ENCODE peak calls at places on chromosomes 1 and 21, in six cellular contexts. One of them, this sample, is unnamed.
A peak's percentile ranks its signal among the peaks of the same experiment; 100 is the strongest.

GRCh38 chr1:159598196-159598595 is 10.6 kb downstream of the APCS start:
- DNase-seq in mesenchymal stem cell: peak; percentile 37
- DNase-seq in H1: no peak
- DNase-seq in IMR-90: peak; percentile 85
- DNase-seq in mesendoderm: peak; percentile 94
- DNase-seq in trophoblast cell: peak; percentile 92
- DNase-seq in this sample: no peak

GRCh38 chr1:9039761-9040658 is 13.8 kb upstream of the SLC2A7 start:
- DNase-seq in mesenchymal stem cell: no peak
- DNase-seq in H1: no peak
- DNase-seq in IMR-90: no peak
- DNase-seq in mesendoderm: no peak
- DNase-seq in trophoblast cell: no peak
- DNase-seq in this sample: no peak

GRCh38 chr21:33541105-33541711 is 709 bp downstream of the GART start:
- DNase-seq in mesenchymal stem cell: peak; percentile 63
- DNase-seq in H1: no peak
- DNase-seq in IMR-90: peak; percentile 39
- DNase-seq in mesendoderm: peak; percentile 52
- DNase-seq in trophoblast cell: no peak
- DNase-seq in this sample: no peak

GRCh38 chr1:34987018-34987417 is 1.9 kb upstream of the TMEM35B start:
- DNase-seq in mesenchymal stem cell: no peak
- DNase-seq in H1: no peak
- DNase-seq in IMR-90: peak; percentile 34
- DNase-seq in mesendoderm: no peak
- DNase-seq in trophoblast cell: no peak
- DNase-seq in this sample: no peak

GRCh38 chr21:45461369-45461750 is 56.4 kb downstream of the COL18A1 start:
- DNase-seq in mesenchymal stem cell: peak; percentile 20
- DNase-seq in H1: no peak
- DNase-seq in IMR-90: no peak
- DNase-seq in mesendoderm: no peak
- DNase-seq in trophoblast cell: no peak
- DNase-seq in this sample: no peak

GRCh38 chr21:31781737-31782136 is 49.8 kb upstream of the SCAF4 start:
- DNase-seq in mesenchymal stem cell: peak; percentile 7
- DNase-seq in H1: no peak
- DNase-seq in IMR-90: peak; percentile 53
- DNase-seq in mesendoderm: no peak
- DNase-seq in trophoblast cell: no peak
- DNase-seq in this sample: no peak

GRCh38 chr1:201566933-201567801 is 28.2 kb downstream of the NAV1 start:
- DNase-seq in mesenchymal stem cell: no peak
- DNase-seq in H1: no peak
- DNase-seq in IMR-90: no peak
- DNase-seq in mesendoderm: no peak
- DNase-seq in trophoblast cell: no peak
- DNase-seq in this sample: no peak

GRCh38 chr1:154327466-154328317 is 2.4 kb downstream of the ATP8B2 start:
- DNase-seq in mesenchymal stem cell: no peak
- DNase-seq in H1: no peak
- DNase-seq in IMR-90: no peak
- DNase-seq in mesendoderm: peak; percentile 8
- DNase-seq in trophoblast cell: no peak
- DNase-seq in this sample: no peak

GRCh38 chr1:38677756-38678155 is 181.8 kb downstream of the RRAGC start:
- DNase-seq in mesenchymal stem cell: no peak
- DNase-seq in H1: no peak
- DNase-seq in IMR-90: no peak
- DNase-seq in mesendoderm: no peak
- DNase-seq in trophoblast cell: no peak
- DNase-seq in this sample: no peak

GRCh38 chr1:164689672-164690655 is 131.0 kb downstream of the PBX1 start:
- DNase-seq in mesenchymal stem cell: no peak
- DNase-seq in H1: no peak
- DNase-seq in IMR-90: no peak
- DNase-seq in mesendoderm: peak; percentile 88
- DNase-seq in trophoblast cell: no peak
- DNase-seq in this sample: no peak

GRCh38 chr1:64744492-64745180 is at the start of gene RAVER2:
- DNase-seq in mesenchymal stem cell: peak; percentile 75
- DNase-seq in H1: no peak
- DNase-seq in IMR-90: peak; percentile 49
- DNase-seq in mesendoderm: peak; percentile 86
- DNase-seq in trophoblast cell: no peak
- DNase-seq in this sample: peak; percentile 78

GRCh38 chr1:109784551-109785252 is 21.0 kb upstream of the EPS8L3 start:
- DNase-seq in mesenchymal stem cell: no peak
- DNase-seq in H1: no peak
- DNase-seq in IMR-90: no peak
- DNase-seq in mesendoderm: no peak
- DNase-seq in trophoblast cell: no peak
- DNase-seq in this sample: no peak

GRCh38 chr1:206736878-206737728 is 33.5 kb upstream of the IL19 start:
- DNase-seq in mesenchymal stem cell: no peak
- DNase-seq in H1: no peak
- DNase-seq in IMR-90: no peak
- DNase-seq in mesendoderm: no peak
- DNase-seq in trophoblast cell: no peak
- DNase-seq in this sample: no peak

GRCh38 chr1:93042134-93042821 is 36.8 kb upstream of the MTF2 start:
- DNase-seq in mesenchymal stem cell: no peak
- DNase-seq in H1: no peak
- DNase-seq in IMR-90: no peak
- DNase-seq in mesendoderm: no peak
- DNase-seq in trophoblast cell: no peak
- DNase-seq in this sample: no peak

GRCh38 chr1:112165375-112165774 is 175.9 kb upstream of the KCND3 start:
- DNase-seq in mesenchymal stem cell: no peak
- DNase-seq in H1: no peak
- DNase-seq in IMR-90: no peak
- DNase-seq in mesendoderm: peak; percentile 16
- DNase-seq in trophoblast cell: no peak
- DNase-seq in this sample: no peak

GRCh38 chr1:57218487-57219079 is 205.3 kb downstream of the DAB1 start:
- DNase-seq in mesenchymal stem cell: peak; percentile 4
- DNase-seq in H1: no peak
- DNase-seq in IMR-90: peak; percentile 12
- DNase-seq in mesendoderm: peak; percentile 65
- DNase-seq in trophoblast cell: no peak
- DNase-seq in this sample: no peak

GRCh38 chr1:64112281-64112680 is 91.1 kb upstream of the UBE2U start:
- DNase-seq in mesenchymal stem cell: peak; percentile 78
- DNase-seq in H1: no peak
- DNase-seq in IMR-90: peak; percentile 84
- DNase-seq in mesendoderm: no peak
- DNase-seq in trophoblast cell: peak; percentile 5
- DNase-seq in this sample: no peak

GRCh38 chr21:33968082-33968997 is 52.7 kb upstream of the ATP5PO start:
- DNase-seq in mesenchymal stem cell: peak; percentile 80
- DNase-seq in H1: no peak
- DNase-seq in IMR-90: peak; percentile 64
- DNase-seq in mesendoderm: peak; percentile 67
- DNase-seq in trophoblast cell: no peak
- DNase-seq in this sample: no peak

GRCh38 chr1:58782308-58783089 is 1.3 kb downstream of the JUN start:
- DNase-seq in mesenchymal stem cell: peak; percentile 55
- DNase-seq in H1: no peak
- DNase-seq in IMR-90: peak; percentile 22
- DNase-seq in mesendoderm: peak; percentile 43
- DNase-seq in trophoblast cell: peak; percentile 15
- DNase-seq in this sample: peak; percentile 47

GRCh38 chr1:86396503-86396900 is 379 bp upstream of the ODF2L start:
- DNase-seq in mesenchymal stem cell: no peak
- DNase-seq in H1: no peak
- DNase-seq in IMR-90: no peak
- DNase-seq in mesendoderm: no peak
- DNase-seq in trophoblast cell: no peak
- DNase-seq in this sample: no peak

GRCh38 chr1:86388777-86389176 is 7.3 kb downstream of the ODF2L start:
- DNase-seq in mesenchymal stem cell: no peak
- DNase-seq in H1: no peak
- DNase-seq in IMR-90: no peak
- DNase-seq in mesendoderm: no peak
- DNase-seq in trophoblast cell: peak; percentile 2
- DNase-seq in this sample: no peak

GRCh38 chr1:86389315-86389714 is 6.8 kb downstream of the ODF2L start:
- DNase-seq in mesenchymal stem cell: no peak
- DNase-seq in H1: no peak
- DNase-seq in IMR-90: no peak
- DNase-seq in mesendoderm: no peak
- DNase-seq in trophoblast cell: no peak
- DNase-seq in this sample: no peak

GRCh38 chr1:86395771-86396502 is at the start of gene ODF2L:
- DNase-seq in mesenchymal stem cell: peak; percentile 94
- DNase-seq in H1: peak; percentile 63
- DNase-seq in IMR-90: peak; percentile 74
- DNase-seq in mesendoderm: peak; percentile 93
- DNase-seq in trophoblast cell: peak; percentile 79
- DNase-seq in this sample: peak; percentile 82

GRCh38 chr1:86394416-86394815 is 1.7 kb downstream of the ODF2L start:
- DNase-seq in mesenchymal stem cell: peak; percentile 20
- DNase-seq in H1: no peak
- DNase-seq in IMR-90: peak; percentile 49
- DNase-seq in mesendoderm: no peak
- DNase-seq in trophoblast cell: peak; percentile 2
- DNase-seq in this sample: no peak
- H3K4me3 ChIP-seq in mesenchymal stem cell: no peak overlapping the region
- H3K4me3 ChIP-seq in H1: no peak overlapping the region
- H3K4me3 ChIP-seq in IMR-90: no peak overlapping the region
- H3K4me3 ChIP-seq in mesendoderm: no peak overlapping the region
- H3K4me3 ChIP-seq in trophoblast cell: no peak overlapping the region
- H3K4me3 ChIP-seq in this sample: no peak overlapping the region

DNA sequence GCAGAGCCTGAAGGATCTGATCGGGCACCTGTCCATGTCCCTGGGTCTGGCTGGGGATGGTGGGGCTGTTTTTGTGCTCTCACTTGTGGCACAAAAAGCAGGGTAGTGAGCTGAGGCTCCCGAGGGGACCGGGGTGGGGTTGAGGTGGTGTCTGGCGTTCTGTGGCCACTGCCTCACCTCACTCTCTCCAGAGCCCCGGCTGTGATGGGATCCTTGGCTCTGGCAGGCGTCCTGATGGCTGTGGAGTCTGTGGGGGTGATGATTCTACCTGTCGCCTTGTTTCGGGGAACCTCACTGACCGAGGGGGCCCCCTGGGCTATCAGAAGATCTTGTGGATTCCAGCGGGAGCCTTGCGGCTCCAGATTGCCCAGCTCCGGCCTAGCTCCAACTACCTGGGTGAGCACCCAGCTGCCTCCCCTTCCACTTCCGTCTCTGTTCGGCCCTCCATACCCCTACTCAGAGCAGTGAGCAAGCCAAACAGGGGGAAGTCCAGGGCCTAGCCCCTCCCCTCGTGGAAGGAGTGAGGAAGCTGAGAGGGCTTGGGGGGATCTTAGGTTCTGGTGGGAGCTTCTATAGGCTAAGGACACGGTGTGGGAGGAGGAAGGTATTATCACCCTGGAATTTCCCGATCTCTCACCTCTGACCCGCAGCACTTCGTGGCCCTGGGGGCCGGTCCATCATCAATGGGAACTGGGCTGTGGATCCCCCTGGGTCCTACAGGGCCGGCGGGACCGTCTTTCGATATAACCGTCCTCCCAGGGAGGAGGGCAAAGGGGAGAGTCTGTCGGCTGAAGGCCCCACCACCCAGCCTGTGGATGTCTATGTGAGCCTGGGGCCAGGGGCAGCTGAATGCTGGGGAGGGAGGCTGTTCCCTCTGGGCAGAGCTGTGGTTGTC is 7.0 kb downstream of the ADAMTSL4 start:
- DNase-seq in mesenchymal stem cell: peak; percentile 59
- DNase-seq in H1: no peak
- DNase-seq in IMR-90: no peak
- DNase-seq in mesendoderm: peak; percentile 57
- DNase-seq in trophoblast cell: no peak
- DNase-seq in this sample: no peak
- H4K8ac ChIP-seq in mesenchymal stem cell: no peak overlapping the region
- H4K8ac ChIP-seq in H1: no peak overlapping the region
- H4K8ac ChIP-seq in IMR-90: no peak overlapping the region
- H4K8ac ChIP-seq in mesendoderm: no peak overlapping the region
- H4K8ac ChIP-seq in trophoblast cell: no peak overlapping the region
- H4K8ac ChIP-seq in this sample: no peak overlapping the region

DNA sequence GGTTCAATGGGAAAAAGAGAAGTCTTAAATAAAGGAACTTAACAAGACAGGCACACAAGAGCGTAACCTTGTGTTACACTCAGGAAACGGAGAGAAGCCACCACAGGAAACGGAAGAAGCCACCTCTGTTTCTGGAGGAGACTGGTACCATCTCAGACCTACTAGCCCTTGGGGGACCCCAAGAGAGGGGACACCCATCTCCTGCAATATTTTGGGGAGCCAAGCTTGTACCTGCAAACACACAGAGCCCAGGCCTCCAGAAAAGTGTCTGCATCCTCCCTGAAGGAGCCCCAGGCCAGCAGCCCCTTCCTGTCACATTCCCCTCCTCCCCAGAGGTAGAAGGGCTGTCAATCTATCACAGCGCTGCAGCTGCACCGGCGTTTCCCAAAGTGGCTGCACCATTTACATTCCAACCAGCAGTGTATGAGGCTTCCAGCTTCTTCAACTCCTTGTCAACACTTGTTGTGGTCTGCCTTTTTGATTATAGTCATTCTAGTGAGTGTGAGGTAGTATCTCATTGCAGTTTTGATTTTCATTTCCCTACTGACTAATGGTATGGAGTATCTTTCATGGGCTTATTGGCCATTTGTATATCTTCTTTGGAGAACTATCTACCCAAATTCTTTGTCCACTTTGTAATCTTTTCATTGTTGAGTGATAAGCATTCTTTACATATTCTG is 23.0 kb upstream of the PADI1 start:
- DNase-seq in mesenchymal stem cell: no peak
- DNase-seq in H1: no peak
- DNase-seq in IMR-90: no peak
- DNase-seq in mesendoderm: no peak
- DNase-seq in trophoblast cell: peak; percentile 26
- DNase-seq in this sample: no peak
- H3K4me3 ChIP-seq in mesenchymal stem cell: no peak overlapping the region
- H3K4me3 ChIP-seq in H1: no peak overlapping the region
- H3K4me3 ChIP-seq in IMR-90: no peak overlapping the region
- H3K4me3 ChIP-seq in mesendoderm: no peak overlapping the region
- H3K4me3 ChIP-seq in trophoblast cell: no peak overlapping the region
- H3K4me3 ChIP-seq in this sample: no peak overlapping the region

DNA sequence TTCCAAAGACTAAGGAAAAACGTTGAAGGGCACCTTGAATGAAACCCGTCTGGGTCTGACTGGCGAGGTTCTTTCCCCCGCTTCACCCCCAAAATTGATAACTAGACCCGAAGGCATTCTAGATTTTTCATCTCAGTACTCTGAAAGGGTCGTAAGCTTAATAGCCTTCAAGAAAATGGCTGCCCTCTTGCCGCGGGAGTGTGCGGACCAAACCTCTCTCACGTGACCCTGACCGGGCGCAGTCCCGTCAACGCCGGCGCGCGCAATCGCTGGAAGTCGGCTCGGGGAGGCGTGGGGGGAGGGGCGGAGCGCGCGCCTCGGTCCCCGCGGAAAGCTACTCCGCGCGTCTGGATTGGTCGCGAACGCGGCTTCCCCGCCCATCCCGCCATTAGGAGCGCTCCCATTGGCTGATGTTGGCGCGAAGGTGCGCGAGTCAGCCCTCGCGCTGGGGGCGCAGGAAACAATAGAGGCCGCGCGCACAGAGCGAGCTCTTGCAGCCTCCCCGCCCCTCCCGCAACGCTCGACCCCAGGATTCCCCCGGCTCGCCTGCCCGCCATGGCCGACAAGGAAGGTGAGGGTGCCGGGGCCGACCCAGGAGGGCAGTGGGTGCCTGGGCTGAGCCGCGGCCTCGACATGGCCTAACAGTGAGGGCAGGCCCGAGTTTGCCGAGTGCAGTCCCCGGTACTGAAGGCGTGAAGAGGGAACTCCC is at the start of gene RBBP4:
- DNase-seq in mesenchymal stem cell: peak; percentile 97
- DNase-seq in H1: peak; percentile 94
- DNase-seq in IMR-90: peak; percentile 96
- DNase-seq in mesendoderm: peak; percentile 99
- DNase-seq in trophoblast cell: peak; percentile 98
- DNase-seq in this sample: peak; percentile 98
- H4K8ac ChIP-seq in mesenchymal stem cell: peak within 1 kb of the TSS; percentile 100
- H4K8ac ChIP-seq in H1: peak within 1 kb of the TSS; percentile 99
- H4K8ac ChIP-seq in IMR-90: peak within 1 kb of the TSS; percentile 99
- H4K8ac ChIP-seq in mesendoderm: peak within 1 kb of the TSS; percentile 97
- H4K8ac ChIP-seq in trophoblast cell: peak within 1 kb of the TSS; percentile 90
- H4K8ac ChIP-seq in this sample: peak within 1 kb of the TSS; percentile 96

This sample was measured in neuronal stem cell.